ENCODE peak calls at places on chromosomes 7 and 10, in four cellular contexts. W, L, O and C are unnamed samples.

GRCh38 chr7:44634187-44634838 is 27.9 kb downstream of the OGDH start:
- DNase-seq in W (no peak), L (no peak), O (no peak), C (no peak)

GRCh38 chr7:28759373-28760013 is 198.6 kb downstream of the TRIL start:
- DNase-seq in W (no peak), L (no peak), O (no peak), C (no peak)

GRCh38 chr10:88986549-88987242 is 3.9 kb upstream of the FAS start:
- DNase-seq in O (peak), W (no peak), L (peak), C (no peak)

GRCh38 chr7:55561756-55562155 is 10.5 kb downstream of the VOPP1 start:
- DNase-seq in W (no peak), O (no peak), L (no peak), C (no peak)

GRCh38 chr10:132136689-132137088 is 50.1 kb upstream of the DPYSL4 start:
- DNase-seq in O (no peak), L (no peak), W (no peak), C (no peak)

GRCh38 chr7:11847336-11847735 is 15.3 kb upstream of the THSD7A start:
- DNase-seq in W (no peak), L (no peak), O (no peak), C (no peak)

GRCh38 chr10:115141254-115141653 is 48.1 kb downstream of the ATRNL1 start:
- DNase-seq in W (no peak), O (peak), L (peak), C (no peak)

GRCh38 chr7:53383131-53383530 is 347.7 kb downstream of the POM121L12 start:
- DNase-seq in L (peak), W (no peak), O (no peak), C (no peak)

GRCh38 chr10:104029528-104029875 is 56.2 kb downstream of the COL17A1 start:
- DNase-seq in W (no peak), O (no peak), L (no peak), C (no peak)

GRCh38 chr10:78313047-78313381 is 279.4 kb downstream of the RPS24 start:
- DNase-seq in W (no peak), O (no peak), L (no peak), C (no peak)

GRCh38 chr7:28037220-28038010 is 143.2 kb downstream of the JAZF1 start:
- DNase-seq in O (peak), W (no peak), L (peak), C (peak)

GRCh38 chr10:13526952-13527863 is 1.6 kb downstream of the BEND7 start:
- DNase-seq in L (peak), W (no peak), O (no peak), C (no peak)

GRCh38 chr7:45703911-45704682 is 129.9 kb downstream of the ADCY1 start:
- DNase-seq in O (no peak), W (no peak), L (no peak), C (no peak)

GRCh38 chr7:30853576-30853975 is 58.1 kb upstream of the AQP1 start:
- DNase-seq in W (no peak), L (no peak), O (no peak), C (no peak)

GRCh38 chr10:423167-423566 is 266.3 kb downstream of the DIP2C start:
- DNase-seq in L (no peak), W (no peak), O (no peak), C (no peak)

GRCh38 chr7:155734445-155734809 is 77.8 kb downstream of the SHH start:
- DNase-seq in O (no peak), L (no peak), W (no peak), C (no peak)

GRCh38 chr7:128869138-128869943 is 6.7 kb downstream of the ATP6V1F start:
- DNase-seq in O (peak), W (no peak), L (no peak), C (no peak)

GRCh38 chr10:48518926-48519730 is 85.7 kb downstream of the ARHGAP22 start:
- DNase-seq in L (no peak), O (no peak), W (no peak), C (no peak)